ENCODE peak calls at places on chromosomes 13 and 19, in nine cellular contexts. H is neural progenitor cell; S is stimulated activated CD4-positive, alpha-beta T cell treated with anti-CD3 and anti-CD28 coated beads, Interleukin-1b, Interleukin-23, amount 100 ng/mL, for 24 hours; O is NCI-H2171 treated with DMSO at 0.1 percent for 48 hours; G is NCI-H1092 treated with DMSO at 0.1 percent for 48 hours; P is NCI-H510A; A is effector memory CD4-positive, alpha-beta T cell; I is AG10803; C is activated CD8-positive, alpha-beta memory T cell treated with anti-CD3 and anti-CD28 coated beads, Interleukin-2, amount 50 U/mL, for 4 hours. U is an unnamed sample.

GRCh38 chr19:18020212-18021067 is 12.5 kb downstream of the ARRDC2 start:
- DNase-seq in H (no peak), S (no peak), O (no peak), G (no peak), P (no peak), A (no peak), I (peak), C (no peak), U (no peak)

GRCh38 chr13:77966671-77967070 is 48.0 kb upstream of the EDNRB start:
- DNase-seq in H (no peak), S (no peak), O (no peak), G (no peak), P (no peak), A (no peak), I (no peak), C (no peak), U (no peak)

GRCh38 chr19:42508892-42509444 is 19.3 kb downstream of the CEACAM1 start:
- DNase-seq in H (no peak), S (no peak), O (no peak), G (no peak), P (no peak), A (no peak), I (no peak), C (no peak), U (no peak)

GRCh38 chr13:109703250-109703649 is 83.1 kb downstream of the IRS2 start:
- DNase-seq in H (no peak), S (no peak), O (no peak), G (no peak), P (no peak), A (no peak), I (no peak), C (no peak), U (no peak)

GRCh38 chr19:7552781-7553180 is 17.3 kb downstream of the PNPLA6 start:
- DNase-seq in H (no peak), S (no peak), O (no peak), G (no peak), P (no peak), A (no peak), I (no peak), C (no peak), U (no peak)

GRCh38 chr13:113004126-113004525 is 35.1 kb downstream of the MCF2L start:
- DNase-seq in H (no peak), S (no peak), O (no peak), G (no peak), P (no peak), A (no peak), I (no peak), C (no peak), U (no peak)

GRCh38 chr19:45254044-45254531 is 3.0 kb downstream of the MARK4 start:
- DNase-seq in H (no peak), S (no peak), O (peak), G (no peak), P (no peak), A (no peak), I (no peak), C (no peak), U (no peak)

GRCh38 chr13:37360556-37360955 is 238.0 kb downstream of the POSTN start:
- DNase-seq in H (no peak), S (no peak), O (no peak), G (no peak), P (no peak), A (no peak), I (peak), C (no peak), U (no peak)

GRCh38 chr19:50482886-50483285 is 6.2 kb upstream of the GARIN5A start:
- DNase-seq in H (no peak), S (no peak), O (no peak), G (no peak), P (no peak), A (no peak), I (no peak), C (no peak), U (no peak)

GRCh38 chr13:108947551-108948030 is 318.2 kb downstream of the MYO16 start:
- DNase-seq in H (no peak), S (no peak), O (no peak), G (no peak), P (no peak), A (no peak), I (peak), C (no peak), U (no peak)